ENCODE peak calls at places on chromosomes 12 and 14, in five cellular contexts. X is A549, O is GM23338, H is GM12878, R is K562. F is an unnamed sample.

GRCh38 chr12:31207799-31208465 is 118.0 kb downstream of the SINHCAF start:
- DNase-seq in X (no peak), O (no peak), H (no peak), R (no peak), F (no peak)

GRCh38 chr12:39824505-39825198 is 205.0 kb upstream of the ABCD2 start:
- DNase-seq in X (no peak), O (no peak), H (no peak), R (no peak), F (no peak)

GRCh38 chr12:38850463-38850862 is 54.9 kb downstream of the CPNE8 start:
- DNase-seq in X (no peak), O (no peak), H (no peak), R (no peak), F (no peak)

GRCh38 chr14:74973905-74974363 is 18.5 kb upstream of the PGF start:
- DNase-seq in X (no peak), O (no peak), H (no peak), R (no peak), F (no peak)

GRCh38 chr12:49580572-49581535 is 12.9 kb upstream of the MCRS1 start:
- DNase-seq in X (peak), O (peak), H (no peak), R (peak), F (peak)

GRCh38 chr12:55693323-55694187 is 14.1 kb downstream of the ITGA7 start:
- DNase-seq in X (no peak), O (no peak), H (no peak), R (no peak), F (no peak)

GRCh38 chr12:131132118-131132892 is 178.6 kb downstream of the ADGRD1 start:
- DNase-seq in X (peak), O (peak), H (no peak), R (peak), F (peak)

GRCh38 chr14:38125484-38125912 is 82.2 kb upstream of the SSTR1 start:
- DNase-seq in X (no peak), O (no peak), H (no peak), R (no peak), F (no peak)

GRCh38 chr12:33486058-33486457 is 46.4 kb upstream of the SYT10 start:
- DNase-seq in X (no peak), O (no peak), H (no peak), R (no peak), F (no peak)

GRCh38 chr12:54024127-54024526 is 4.1 kb upstream of the HOXC6 start:
- DNase-seq in X (no peak), O (peak), H (no peak), R (no peak), F (no peak)

GRCh38 chr12:51721281-51721940 is 127.1 kb downstream of the FIGNL2 start:
- DNase-seq in X (no peak), O (peak), H (no peak), R (peak), F (no peak)

GRCh38 chr12:100953677-100954076 is 159.1 kb downstream of the ANO4 start:
- DNase-seq in X (no peak), O (peak), H (no peak), R (no peak), F (no peak)

GRCh38 chr12:88247241-88247643 is 105.1 kb downstream of the TMTC3 start:
- DNase-seq in X (peak), O (no peak), H (no peak), R (peak), F (no peak)

GRCh38 chr12:1078002-1078401 is 87.0 kb downstream of the ERC1 start:
- DNase-seq in X (no peak), O (no peak), H (no peak), R (no peak), F (no peak)

GRCh38 chr14:74438351-74438915 is 12.4 kb upstream of the SYNDIG1L start:
- DNase-seq in X (no peak), O (peak), H (no peak), R (no peak), F (no peak)

GRCh38 chr14:55807536-55807935 is 227.5 kb downstream of the KTN1 start:
- DNase-seq in X (no peak), O (no peak), H (no peak), R (no peak), F (no peak)

GRCh38 chr12:18284461-18284860 is 23.1 kb downstream of the PIK3C2G start:
- DNase-seq in X (no peak), O (no peak), H (no peak), R (no peak), F (no peak)

GRCh38 chr14:35385042-35385839 is 19.3 kb downstream of the NFKBIA start:
- DNase-seq in X (peak), O (no peak), H (no peak), R (peak), F (no peak)

GRCh38 chr14:81303258-81303935 is 82.6 kb upstream of the GTF2A1 start:
- DNase-seq in X (peak), O (no peak), H (peak), R (peak), F (no peak)

GRCh38 chr12:48717252-48717695 is 767 bp upstream of the CCNT1 start:
- DNase-seq in X (peak), O (peak), H (peak), R (no peak), F (peak)

GRCh38 chr12:93186131-93186530 is 191.6 kb upstream of the NUDT4 start:
- DNase-seq in X (no peak), O (no peak), H (no peak), R (no peak), F (no peak)

GRCh38 chr14:98489115-98489514 is 782.9 kb downstream of the BCL11B start:
- DNase-seq in X (no peak), O (no peak), H (no peak), R (no peak), F (no peak)

GRCh38 chr12:88381456-88381855 is 198.8 kb downstream of the KITLG start:
- DNase-seq in X (no peak), O (no peak), H (no peak), R (no peak), F (no peak)

GRCh38 chr12:25455696-25456095 is 97.4 kb downstream of the LMNTD1 start:
- DNase-seq in X (no peak), O (no peak), H (no peak), R (no peak), F (no peak)

GRCh38 chr12:128970941-128971340 is 117.7 kb downstream of the GLT1D1 start:
- DNase-seq in X (no peak), O (no peak), H (no peak), R (no peak), F (no peak)

GRCh38 chr12:7113389-7113871 is 4.4 kb upstream of the C1RL start:
- DNase-seq in X (peak), O (peak), H (no peak), R (peak), F (no peak)

GRCh38 chr14:74616507-74616906 is 4.5 kb upstream of the LTBP2 start:
- DNase-seq in X (peak), O (no peak), H (no peak), R (peak), F (no peak)

GRCh38 chr12:112180422-112180821 is 55.1 kb downstream of the TRAFD1 start:
- DNase-seq in X (no peak), O (no peak), H (no peak), R (no peak), F (no peak)

GRCh38 chr12:12885060-12885792 is 6.1 kb upstream of the GPRC5A start:
- DNase-seq in X (no peak), O (peak), H (no peak), R (no peak), F (no peak)

GRCh38 chr12:203462-204260 is 10.3 kb downstream of the SLC6A12 start:
- DNase-seq in X (peak), O (peak), H (no peak), R (peak), F (no peak)

GRCh38 chr14:32947081-32947480 is 8.4 kb downstream of the NPAS3 start:
- DNase-seq in X (no peak), O (no peak), H (no peak), R (no peak), F (no peak)

GRCh38 chr12:88305491-88305890 is 163.4 kb downstream of the TMTC3 start:
- DNase-seq in X (no peak), O (no peak), H (no peak), R (no peak), F (no peak)

GRCh38 chr14:89721991-89722390 is 232.5 kb downstream of the EFCAB11 start:
- DNase-seq in X (peak), O (no peak), H (no peak), R (no peak), F (no peak)

GRCh38 chr12:124564232-124564958 is 3.0 kb downstream of the NCOR2 start:
- DNase-seq in X (no peak), O (peak), H (no peak), R (peak), F (no peak)
- TF ChIP-seq REST in X (no peak), O (no peak), H (no peak), R (no peak), F (no peak)

GRCh38 chr14:39422243-39422642 is 10.0 kb downstream of the FBXO33 start:
- DNase-seq in X (no peak), O (no peak), H (no peak), R (no peak), F (no peak)

GRCh38 chr14:39419272-39419671 is 13.0 kb downstream of the FBXO33 start:
- DNase-seq in X (peak), O (no peak), H (no peak), R (no peak), F (no peak)

GRCh38 chr14:39416072-39416471 is 16.2 kb downstream of the FBXO33 start:
- DNase-seq in X (no peak), O (no peak), H (no peak), R (no peak), F (no peak)

DNA sequence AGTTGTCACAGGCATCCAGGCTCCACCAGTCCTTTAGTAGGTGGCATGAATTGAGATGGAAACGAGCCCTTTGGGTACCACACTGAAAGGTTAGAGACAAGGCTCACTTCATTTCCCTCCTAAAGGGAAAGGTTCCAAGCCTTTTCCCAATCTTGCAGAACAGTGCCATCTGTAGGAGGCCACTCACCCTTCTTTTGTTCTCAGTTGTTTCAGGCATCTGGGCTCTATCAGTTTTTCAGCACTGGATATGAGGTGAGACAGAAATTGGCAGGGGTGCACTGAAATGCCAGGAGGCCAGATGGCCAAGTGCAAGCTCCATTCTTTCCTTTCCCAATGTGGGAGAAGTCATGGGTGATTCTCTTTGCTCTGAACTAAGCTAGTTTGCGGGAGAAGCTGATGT is 15.2 kb downstream of the FBXO33 start:
- DNase-seq in X (peak), O (peak), H (no peak), R (no peak), F (no peak)
- TF ChIP-seq REST in X (no peak), O (no peak), H (no peak), R (no peak), F (no peak)

GRCh38 chr14:20262642-20263128 is 23.6 kb downstream of the OR11H4 start:
- DNase-seq in X (peak), O (peak), H (peak), R (peak), F (no peak)
- TF ChIP-seq REST in X (no peak), O (no peak), H (no peak), R (no peak), F (no peak)

GRCh38 chr14:54490448-54490805 is 1.6 kb upstream of the GMFB start:
- DNase-seq in X (no peak), O (no peak), H (no peak), R (peak), F (no peak)
- TF ChIP-seq REST in X (no peak), O (no peak), H (no peak), R (no peak), F (no peak)